ENCODE peak calls at places on chromosomes 13 and 19, in ten cellular contexts. J, R, B, W, A, F, O, Z, T and Q are unnamed samples.

GRCh38 chr19:29622191-29623070 is 16.3 kb downstream of the POP4 start:
- DNase-seq in J (no peak), F (no peak), A (no peak), T (no peak), W (no peak), Z (no peak), R (peak; percentile 29), B (no peak), O (no peak), Q (no peak)

GRCh38 chr13:113668491-113668971 is 1.5 kb downstream of the GRK1 start:
- DNase-seq in B (peak; percentile 61), W (peak; percentile 54), J (no peak), A (no peak), T (peak; percentile 46), Z (no peak), F (peak; percentile 46), O (peak; percentile 49), R (peak; percentile 31), Q (no peak)

GRCh38 chr19:944663-945241 is 18.9 kb downstream of the ARID3A start:
- DNase-seq in J (no peak), Z (no peak), W (no peak), B (no peak), O (no peak), T (no peak), A (no peak), F (no peak), R (no peak), Q (no peak)

GRCh38 chr19:18571564-18572344 is at the start of gene UBA52:
- DNase-seq in A (peak; percentile 94), F (peak; percentile 98), O (peak; percentile 99), Z (peak; percentile 91), T (peak; percentile 99), B (peak; percentile 99), R (peak; percentile 99), W (peak; percentile 99), J (peak; percentile 97), Q (peak; percentile 96)

GRCh38 chr19:40607311-40607871 is 6.2 kb downstream of the LTBP4 start:
- DNase-seq in R (no peak), W (no peak), B (no peak), J (no peak), F (no peak), T (peak; percentile 69), Z (no peak), A (no peak), O (no peak), Q (no peak)

GRCh38 chr19:3983936-3984583 is 1.2 kb downstream of the EEF2 start:
- DNase-seq in J (peak; percentile 44), R (peak; percentile 83), F (peak; percentile 92), A (no peak), Z (no peak), O (no peak), B (peak; percentile 74), T (peak; percentile 69), W (no peak), Q (no peak)

GRCh38 chr13:23696610-23697009 is 126.4 kb downstream of the TNFRSF19 start:
- DNase-seq in O (no peak), F (no peak), J (no peak), A (no peak), B (no peak), R (no peak), Z (no peak), T (no peak), W (no peak), Q (no peak)

GRCh38 chr13:112670864-112671263 is 19.0 kb upstream of the ATP11A start:
- DNase-seq in T (no peak), A (no peak), Z (no peak), J (no peak), F (no peak), W (no peak), R (no peak), B (peak; percentile 39), O (no peak), Q (no peak)

GRCh38 chr19:56253737-56254136 is 18.8 kb upstream of the EDDM13 start:
- DNase-seq in O (no peak), W (no peak), A (no peak), T (no peak), J (peak; percentile 72), B (no peak), R (no peak), F (no peak), Z (peak; percentile 20), Q (no peak)

GRCh38 chr13:103283451-103283820 is 217.2 kb upstream of the SLC10A2 start:
- DNase-seq in J (no peak), Z (no peak), F (no peak), O (no peak), A (no peak), B (no peak), W (no peak), T (no peak), R (no peak), Q (no peak)

GRCh38 chr13:66844933-66845332 is 385.2 kb downstream of the PCDH9 start:
- DNase-seq in J (no peak), W (no peak), B (no peak), R (no peak), A (no peak), F (no peak), O (no peak), Z (no peak), T (no peak), Q (no peak)
- H3K27ac ChIP-seq in J (no peak overlapping the region), W (no peak overlapping the region), B (no peak overlapping the region), R (no peak overlapping the region), A (no peak overlapping the region), F (no peak overlapping the region), O (no peak overlapping the region), Z (no peak overlapping the region), T (no peak overlapping the region), Q (no peak overlapping the region)

DNA sequence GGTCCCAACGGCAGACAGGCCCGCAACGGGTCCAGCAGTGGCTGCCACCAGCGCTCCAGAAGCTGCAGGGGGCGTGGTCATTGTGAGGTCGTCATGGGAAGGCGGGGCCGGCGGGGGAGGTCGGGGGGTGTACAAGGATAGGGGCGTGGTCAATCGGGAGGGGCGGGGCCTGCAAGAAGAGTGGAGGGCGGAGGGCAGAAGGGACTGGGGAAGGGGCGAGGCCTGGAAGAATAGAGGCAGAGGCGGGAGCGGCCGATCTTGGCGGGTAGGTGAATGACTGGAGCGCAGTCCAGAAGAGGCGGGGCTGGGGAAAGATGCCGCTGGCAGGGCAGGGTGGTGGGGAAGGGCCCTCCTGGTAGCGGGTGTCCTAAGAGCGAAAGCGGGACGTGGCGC is 4.3 kb downstream of the FUZ start:
- DNase-seq in F (peak; percentile 95), R (peak; percentile 96), J (peak; percentile 87), W (peak; percentile 96), A (peak; percentile 55), O (peak; percentile 98), Z (peak; percentile 53), T (peak; percentile 97), B (peak; percentile 97), Q (peak; percentile 50)
- H3K27ac ChIP-seq in F (peak overlapping the region; percentile 79), R (peak overlapping the region; percentile 88), J (peak overlapping the region; percentile 58), W (peak overlapping the region; percentile 77), A (peak overlapping the region; percentile 89), O (peak overlapping the region; percentile 98), Z (no peak overlapping the region), T (peak overlapping the region; percentile 84), B (peak overlapping the region; percentile 83), Q (peak overlapping the region; percentile 67)

GRCh38 chr19:39539519-39540332 is at the start of gene EID2:
- DNase-seq in F (peak; percentile 97), O (peak; percentile 97), T (peak; percentile 96), W (peak; percentile 96), B (peak; percentile 98), R (peak; percentile 98), J (peak; percentile 99), Z (peak; percentile 92), A (peak; percentile 90), Q (peak; percentile 95)

GRCh38 chr19:39540333-39540673 is 342 bp upstream of the EID2 start:
- DNase-seq in A (no peak), R (no peak), O (no peak), B (no peak), F (no peak), J (no peak), T (no peak), W (no peak), Z (no peak), Q (no peak)

GRCh38 chr19:39543477-39543857 is 3.5 kb upstream of the EID2 start:
- DNase-seq in F (no peak), W (no peak), A (no peak), J (no peak), R (no peak), B (no peak), O (no peak), Z (no peak), T (no peak), Q (no peak)

GRCh38 chr19:39544201-39544903 is 4.4 kb upstream of the EID2 start:
- DNase-seq in J (no peak), W (no peak), B (no peak), Z (no peak), F (no peak), R (no peak), T (no peak), O (no peak), A (no peak), Q (no peak)

DNA sequence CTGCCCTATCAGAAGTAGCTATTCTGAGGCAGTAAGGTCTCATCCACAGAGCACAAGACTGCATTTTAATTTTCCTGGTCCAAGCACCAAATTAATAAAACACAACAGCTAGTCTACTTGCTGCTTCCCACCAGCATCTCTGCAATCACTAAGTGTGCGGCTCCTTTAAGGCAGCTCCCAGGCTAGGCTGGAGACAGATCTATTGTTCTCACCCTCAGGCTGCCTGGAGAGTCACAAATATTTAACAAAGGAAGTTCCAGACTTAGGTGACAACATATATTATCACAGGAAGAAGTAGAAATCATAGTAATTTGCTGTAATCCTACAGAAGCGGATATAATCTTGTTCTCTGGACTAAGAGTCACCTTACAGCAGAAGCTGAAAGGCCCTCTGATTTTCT is 2.2 kb upstream of the EID2 start:
- DNase-seq in J (no peak), F (no peak), W (peak; percentile 19), R (no peak), Z (no peak), T (no peak), O (no peak), B (no peak), A (no peak), Q (no peak)
- H3K27ac ChIP-seq in J (no peak overlapping the region), F (no peak overlapping the region), W (no peak overlapping the region), R (no peak overlapping the region), Z (no peak overlapping the region), T (no peak overlapping the region), O (no peak overlapping the region), B (no peak overlapping the region), A (peak overlapping the region; percentile 24), Q (peak overlapping the region; percentile 32)

GRCh38 chr19:48814895-48815294 is 4.1 kb upstream of the BCAT2 start:
- DNase-seq in T (no peak), O (no peak), F (no peak), Z (no peak), B (no peak), R (no peak), W (no peak), J (no peak), A (no peak), Q (no peak)

GRCh38 chr19:48818234-48818823 is 7.5 kb upstream of the BCAT2 start:
- DNase-seq in F (no peak), R (no peak), W (no peak), Z (no peak), B (peak; percentile 83), T (no peak), J (no peak), A (no peak), O (no peak), Q (no peak)

GRCh38 chr19:48813123-48813911 is 2.5 kb upstream of the BCAT2 start:
- DNase-seq in W (no peak), Z (no peak), A (no peak), J (no peak), R (peak; percentile 49), O (no peak), B (no peak), F (no peak), T (no peak), Q (no peak)

GRCh38 chr19:48817585-48818124 is 6.8 kb upstream of the BCAT2 start:
- DNase-seq in W (no peak), Z (no peak), A (no peak), F (no peak), T (no peak), B (no peak), O (no peak), J (no peak), R (no peak), Q (no peak)

GRCh38 chr19:48815870-48816501 is 5.2 kb upstream of the BCAT2 start:
- DNase-seq in W (no peak), Z (no peak), R (no peak), T (no peak), J (peak; percentile 81), F (no peak), A (no peak), O (no peak), B (no peak), Q (no peak)
- H3K27ac ChIP-seq in W (peak overlapping the region; percentile 42), Z (no peak overlapping the region), R (peak overlapping the region; percentile 78), T (no peak overlapping the region), J (peak overlapping the region; percentile 4), F (peak overlapping the region; percentile 28), A (no peak overlapping the region), O (no peak overlapping the region), B (peak overlapping the region; percentile 70), Q (no peak overlapping the region)